ENCODE peak calls at places on chromosomes 16 and 17, in ten cellular contexts. One of them, this sample, is unnamed.

GRCh38 chr17:62693616-62694415 is 66.3 kb downstream of the MRC2 start:
- DNase-seq in ovary: no peak
- DNase-seq in substantia nigra: no peak
- DNase-seq in stomach: no peak
- DNase-seq in GM23248: no peak
- DNase-seq in heart right ventricle: no peak
- DNase-seq in lung: no peak
- DNase-seq in cardiac muscle cell: no peak
- DNase-seq in ascending aorta: no peak
- DNase-seq in A549: no peak
- DNase-seq in this sample: no peak

GRCh38 chr16:17367932-17368331 is 102.8 kb downstream of the XYLT1 start:
- DNase-seq in ovary: peak
- DNase-seq in substantia nigra: no peak
- DNase-seq in stomach: no peak
- DNase-seq in GM23248: peak
- DNase-seq in heart right ventricle: no peak
- DNase-seq in lung: no peak
- DNase-seq in cardiac muscle cell: peak
- DNase-seq in ascending aorta: no peak
- DNase-seq in A549: peak
- DNase-seq in this sample: no peak

GRCh38 chr17:48121921-48122650 is 14.5 kb downstream of the SNX11 start:
- DNase-seq in ovary: no peak
- DNase-seq in substantia nigra: peak
- DNase-seq in stomach: no peak
- DNase-seq in GM23248: no peak
- DNase-seq in heart right ventricle: no peak
- DNase-seq in lung: no peak
- DNase-seq in cardiac muscle cell: no peak
- DNase-seq in ascending aorta: no peak
- DNase-seq in A549: no peak
- DNase-seq in this sample: no peak

GRCh38 chr17:50518265-50519023 is 10.2 kb downstream of the MYCBPAP start:
- DNase-seq in ovary: peak
- DNase-seq in substantia nigra: no peak
- DNase-seq in stomach: no peak
- DNase-seq in GM23248: no peak
- DNase-seq in heart right ventricle: no peak
- DNase-seq in lung: no peak
- DNase-seq in cardiac muscle cell: no peak
- DNase-seq in ascending aorta: no peak
- DNase-seq in A549: no peak
- DNase-seq in this sample: no peak

GRCh38 chr16:66479661-66480264 is 52.7 kb downstream of the BEAN1 start:
- DNase-seq in ovary: no peak
- DNase-seq in substantia nigra: no peak
- DNase-seq in stomach: no peak
- DNase-seq in GM23248: no peak
- DNase-seq in heart right ventricle: no peak
- DNase-seq in lung: no peak
- DNase-seq in cardiac muscle cell: no peak
- DNase-seq in ascending aorta: peak
- DNase-seq in A549: no peak
- DNase-seq in this sample: no peak

GRCh38 chr17:36657763-36658490 is 56.5 kb downstream of the MRM1 start:
- DNase-seq in ovary: no peak
- DNase-seq in substantia nigra: no peak
- DNase-seq in stomach: peak
- DNase-seq in GM23248: peak
- DNase-seq in heart right ventricle: no peak
- DNase-seq in lung: no peak
- DNase-seq in cardiac muscle cell: peak
- DNase-seq in ascending aorta: no peak
- DNase-seq in A549: no peak
- DNase-seq in this sample: no peak

GRCh38 chr17:63150994-63151464 is 185.0 kb downstream of the TANC2 start:
- DNase-seq in ovary: peak
- DNase-seq in substantia nigra: no peak
- DNase-seq in stomach: no peak
- DNase-seq in GM23248: peak
- DNase-seq in heart right ventricle: no peak
- DNase-seq in lung: no peak
- DNase-seq in cardiac muscle cell: peak
- DNase-seq in ascending aorta: no peak
- DNase-seq in A549: no peak
- DNase-seq in this sample: no peak

GRCh38 chr17:14427914-14428639 is 127.2 kb downstream of the HS3ST3B1 start:
- DNase-seq in ovary: no peak
- DNase-seq in substantia nigra: no peak
- DNase-seq in stomach: no peak
- DNase-seq in GM23248: no peak
- DNase-seq in heart right ventricle: no peak
- DNase-seq in lung: no peak
- DNase-seq in cardiac muscle cell: no peak
- DNase-seq in ascending aorta: no peak
- DNase-seq in A549: no peak
- DNase-seq in this sample: no peak

GRCh38 chr17:68290268-68290954 is 516 bp downstream of the SLC16A6 start:
- DNase-seq in ovary: no peak
- DNase-seq in substantia nigra: no peak
- DNase-seq in stomach: peak
- DNase-seq in GM23248: peak
- DNase-seq in heart right ventricle: peak
- DNase-seq in lung: peak
- DNase-seq in cardiac muscle cell: peak
- DNase-seq in ascending aorta: peak
- DNase-seq in A549: no peak
- DNase-seq in this sample: no peak

DNA sequence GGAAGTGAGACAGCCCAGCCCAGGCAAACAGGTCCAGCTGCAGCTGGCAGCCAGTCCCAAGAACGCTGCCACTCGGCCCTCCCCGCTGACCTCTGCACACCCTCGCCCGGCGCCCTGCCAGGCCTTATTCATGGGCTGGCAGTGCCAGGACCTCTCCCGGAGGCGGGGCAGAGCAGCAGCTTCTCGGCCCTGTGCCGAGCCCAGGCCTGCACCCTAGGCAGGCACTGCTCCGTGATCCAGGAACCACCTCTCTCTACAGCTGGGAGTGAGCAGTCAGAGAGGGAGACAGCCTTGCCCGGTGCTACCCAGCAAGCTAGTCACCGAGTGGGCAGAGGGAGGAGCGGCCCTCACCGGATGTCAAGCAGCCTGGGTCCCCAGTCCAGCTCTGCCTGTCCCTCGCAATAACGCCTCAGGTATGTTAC is 79.9 kb upstream of the CBX4 start:
- DNase-seq in ovary: no peak
- DNase-seq in substantia nigra: peak
- DNase-seq in stomach: peak
- DNase-seq in GM23248: peak
- DNase-seq in heart right ventricle: peak
- DNase-seq in lung: peak
- DNase-seq in cardiac muscle cell: no peak
- DNase-seq in ascending aorta: peak
- DNase-seq in A549: peak
- DNase-seq in this sample: peak
- H3K27ac ChIP-seq in ovary: no peak
- H3K27ac ChIP-seq in substantia nigra: peak
- H3K27ac ChIP-seq in stomach: peak
- H3K27ac ChIP-seq in GM23248: no peak
- H3K27ac ChIP-seq in heart right ventricle: peak
- H3K27ac ChIP-seq in lung: no peak
- H3K27ac ChIP-seq in cardiac muscle cell: no peak
- H3K27ac ChIP-seq in ascending aorta: no peak
- H3K27ac ChIP-seq in A549: peak
- H3K27ac ChIP-seq in this sample: no peak

GRCh38 chr16:84196727-84197486 is 6.0 kb downstream of the ADAD2 start:
- DNase-seq in ovary: no peak
- DNase-seq in substantia nigra: no peak
- DNase-seq in stomach: no peak
- DNase-seq in GM23248: no peak
- DNase-seq in heart right ventricle: no peak
- DNase-seq in lung: no peak
- DNase-seq in cardiac muscle cell: no peak
- DNase-seq in ascending aorta: no peak
- DNase-seq in A549: no peak
- DNase-seq in this sample: no peak

GRCh38 chr16:84198401-84198800 is 7.4 kb downstream of the ADAD2 start:
- DNase-seq in ovary: no peak
- DNase-seq in substantia nigra: no peak
- DNase-seq in stomach: no peak
- DNase-seq in GM23248: peak
- DNase-seq in heart right ventricle: no peak
- DNase-seq in lung: no peak
- DNase-seq in cardiac muscle cell: no peak
- DNase-seq in ascending aorta: no peak
- DNase-seq in A549: no peak
- DNase-seq in this sample: no peak

GRCh38 chr16:84196101-84196500 is 5.1 kb downstream of the ADAD2 start:
- DNase-seq in ovary: no peak
- DNase-seq in substantia nigra: no peak
- DNase-seq in stomach: no peak
- DNase-seq in GM23248: no peak
- DNase-seq in heart right ventricle: no peak
- DNase-seq in lung: no peak
- DNase-seq in cardiac muscle cell: no peak
- DNase-seq in ascending aorta: no peak
- DNase-seq in A549: no peak
- DNase-seq in this sample: no peak

GRCh38 chr16:84199097-84199496 is 8.1 kb downstream of the ADAD2 start:
- DNase-seq in ovary: no peak
- DNase-seq in substantia nigra: no peak
- DNase-seq in stomach: no peak
- DNase-seq in GM23248: no peak
- DNase-seq in heart right ventricle: no peak
- DNase-seq in lung: no peak
- DNase-seq in cardiac muscle cell: no peak
- DNase-seq in ascending aorta: no peak
- DNase-seq in A549: no peak
- DNase-seq in this sample: no peak

GRCh38 chr16:84197487-84198128 is 6.7 kb downstream of the ADAD2 start:
- DNase-seq in ovary: no peak
- DNase-seq in substantia nigra: no peak
- DNase-seq in stomach: no peak
- DNase-seq in GM23248: no peak
- DNase-seq in heart right ventricle: no peak
- DNase-seq in lung: no peak
- DNase-seq in cardiac muscle cell: no peak
- DNase-seq in ascending aorta: no peak
- DNase-seq in A549: no peak
- DNase-seq in this sample: no peak
- H3K27ac ChIP-seq in ovary: no peak
- H3K27ac ChIP-seq in substantia nigra: no peak
- H3K27ac ChIP-seq in stomach: no peak
- H3K27ac ChIP-seq in GM23248: no peak
- H3K27ac ChIP-seq in heart right ventricle: no peak
- H3K27ac ChIP-seq in lung: no peak
- H3K27ac ChIP-seq in cardiac muscle cell: no peak
- H3K27ac ChIP-seq in ascending aorta: no peak
- H3K27ac ChIP-seq in A549: no peak
- H3K27ac ChIP-seq in this sample: no peak

GRCh38 chr16:85126731-85127662 is 14.7 kb upstream of the CIBAR2 start:
- DNase-seq in ovary: peak
- DNase-seq in substantia nigra: peak
- DNase-seq in stomach: no peak
- DNase-seq in GM23248: peak
- DNase-seq in heart right ventricle: no peak
- DNase-seq in lung: no peak
- DNase-seq in cardiac muscle cell: peak
- DNase-seq in ascending aorta: peak
- DNase-seq in A549: no peak
- DNase-seq in this sample: no peak

GRCh38 chr16:85125570-85126382 is 13.5 kb upstream of the CIBAR2 start:
- DNase-seq in ovary: no peak
- DNase-seq in substantia nigra: no peak
- DNase-seq in stomach: no peak
- DNase-seq in GM23248: no peak
- DNase-seq in heart right ventricle: peak
- DNase-seq in lung: no peak
- DNase-seq in cardiac muscle cell: peak
- DNase-seq in ascending aorta: no peak
- DNase-seq in A549: no peak
- DNase-seq in this sample: no peak

GRCh38 chr16:85124636-85125346 is 12.5 kb upstream of the CIBAR2 start:
- DNase-seq in ovary: no peak
- DNase-seq in substantia nigra: no peak
- DNase-seq in stomach: no peak
- DNase-seq in GM23248: no peak
- DNase-seq in heart right ventricle: no peak
- DNase-seq in lung: no peak
- DNase-seq in cardiac muscle cell: no peak
- DNase-seq in ascending aorta: no peak
- DNase-seq in A549: no peak
- DNase-seq in this sample: no peak

GRCh38 chr16:85126383-85126730 is 14.1 kb upstream of the CIBAR2 start:
- DNase-seq in ovary: no peak
- DNase-seq in substantia nigra: no peak
- DNase-seq in stomach: no peak
- DNase-seq in GM23248: no peak
- DNase-seq in heart right ventricle: no peak
- DNase-seq in lung: no peak
- DNase-seq in cardiac muscle cell: no peak
- DNase-seq in ascending aorta: no peak
- DNase-seq in A549: no peak
- DNase-seq in this sample: no peak

GRCh38 chr16:85123891-85124635 is 11.8 kb upstream of the CIBAR2 start:
- DNase-seq in ovary: no peak
- DNase-seq in substantia nigra: peak
- DNase-seq in stomach: no peak
- DNase-seq in GM23248: peak
- DNase-seq in heart right ventricle: peak
- DNase-seq in lung: peak
- DNase-seq in cardiac muscle cell: no peak
- DNase-seq in ascending aorta: peak
- DNase-seq in A549: no peak
- DNase-seq in this sample: peak
- H3K27ac ChIP-seq in ovary: no peak
- H3K27ac ChIP-seq in substantia nigra: no peak
- H3K27ac ChIP-seq in stomach: peak
- H3K27ac ChIP-seq in GM23248: peak
- H3K27ac ChIP-seq in heart right ventricle: peak
- H3K27ac ChIP-seq in lung: peak
- H3K27ac ChIP-seq in cardiac muscle cell: no peak
- H3K27ac ChIP-seq in ascending aorta: peak
- H3K27ac ChIP-seq in A549: peak
- H3K27ac ChIP-seq in this sample: peak

DNA sequence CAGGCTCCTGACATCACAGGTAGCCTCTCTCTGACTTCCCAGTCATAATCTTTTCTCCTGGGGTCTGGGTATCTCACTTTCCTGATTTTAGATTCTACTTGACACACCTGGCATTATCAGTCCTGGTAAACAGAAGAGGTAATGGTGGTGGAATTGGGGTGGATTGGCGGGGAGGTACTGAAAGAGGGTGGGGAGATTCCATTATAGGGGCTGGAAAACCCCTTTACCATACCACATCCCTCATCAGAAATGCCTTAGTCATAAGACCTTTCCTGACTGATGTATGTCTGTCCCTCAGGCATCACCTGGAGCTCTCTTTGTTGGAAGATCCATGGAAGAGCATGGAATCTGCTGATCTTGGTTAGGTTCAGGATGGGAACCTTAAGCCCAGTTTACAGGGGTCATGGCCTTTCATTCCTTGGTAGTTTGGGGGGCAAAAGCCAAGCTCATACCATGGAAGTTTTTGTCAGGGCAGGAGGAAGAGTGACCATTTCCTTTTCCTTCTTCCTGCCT is 3.1 kb downstream of the ERAL1 start:
- DNase-seq in ovary: no peak
- DNase-seq in substantia nigra: no peak
- DNase-seq in stomach: no peak
- DNase-seq in GM23248: no peak
- DNase-seq in heart right ventricle: no peak
- DNase-seq in lung: no peak
- DNase-seq in cardiac muscle cell: no peak
- DNase-seq in ascending aorta: no peak
- DNase-seq in A549: no peak
- DNase-seq in this sample: no peak
- H3K27ac ChIP-seq in ovary: no peak
- H3K27ac ChIP-seq in substantia nigra: no peak
- H3K27ac ChIP-seq in stomach: no peak
- H3K27ac ChIP-seq in GM23248: no peak
- H3K27ac ChIP-seq in heart right ventricle: no peak
- H3K27ac ChIP-seq in lung: no peak
- H3K27ac ChIP-seq in cardiac muscle cell: no peak
- H3K27ac ChIP-seq in ascending aorta: no peak
- H3K27ac ChIP-seq in A549: no peak
- H3K27ac ChIP-seq in this sample: no peak

This sample was measured in coronary artery.